ENCODE peak calls at places on chromosomes 12 and 14, in eight cellular contexts. P is left lung, S is cardiac fibroblast, B is tibial artery, L is A549, W is HFF-Myc, V is kidney, O is SK-N-SH. D is an unnamed sample.

GRCh38 chr12:6786416-6787094 is 2.8 kb upstream of the CD4 start:
- DNase-seq in P (no peak), S (no peak), B (no peak), L (no peak), W (no peak), V (no peak), O (no peak), D (no peak)

GRCh38 chr12:53096089-53096741 is 1.3 kb upstream of the IGFBP6 start:
- DNase-seq in P (peak), S (peak), B (peak), L (no peak), W (no peak), V (peak), O (no peak), D (peak)

GRCh38 chr12:27709932-27710591 is 570 bp upstream of the MRPS35 start:
- DNase-seq in P (no peak), S (peak), B (no peak), L (peak), W (peak), V (no peak), O (no peak), D (no peak)

GRCh38 chr12:67358686-67359374 is 89.7 kb downstream of the CAND1 start:
- DNase-seq in P (no peak), S (peak), B (no peak), L (no peak), W (no peak), V (no peak), O (no peak), D (no peak)

GRCh38 chr12:89234324-89235114 is 117.8 kb downstream of the DUSP6 start:
- DNase-seq in P (no peak), S (no peak), B (no peak), L (no peak), W (no peak), V (no peak), O (no peak), D (no peak)

GRCh38 chr12:9925746-9926393 is 6.3 kb downstream of the CLEC2A start:
- DNase-seq in P (no peak), S (peak), B (no peak), L (peak), W (no peak), V (no peak), O (peak), D (no peak)

GRCh38 chr12:64077922-64078321 is 144.2 kb downstream of the KICS2 start:
- DNase-seq in P (no peak), S (peak), B (no peak), L (peak), W (no peak), V (no peak), O (no peak), D (no peak)

GRCh38 chr14:102362084-102362483 is 606 bp downstream of the CINP start:
- DNase-seq in P (no peak), S (peak), B (no peak), L (no peak), W (no peak), V (no peak), O (peak), D (no peak)

GRCh38 chr12:6850796-6851152 is 312 bp downstream of the CDCA3 start:
- DNase-seq in P (no peak), S (no peak), B (no peak), L (no peak), W (no peak), V (peak), O (no peak), D (no peak)

GRCh38 chr12:104637616-104638015 is 180.9 kb downstream of the CHST11 start:
- DNase-seq in P (peak), S (no peak), B (no peak), L (no peak), W (no peak), V (no peak), O (no peak), D (no peak)

GRCh38 chr12:4036872-4037271 is 163.7 kb upstream of the PARP11 start:
- DNase-seq in P (no peak), S (no peak), B (no peak), L (peak), W (no peak), V (no peak), O (no peak), D (no peak)

GRCh38 chr12:57235012-57235727 is 5.7 kb downstream of the SHMT2 start:
- DNase-seq in P (no peak), S (peak), B (peak), L (no peak), W (no peak), V (peak), O (peak), D (peak)

GRCh38 chr12:76623929-76624328 is 64.4 kb upstream of the OSBPL8 start:
- DNase-seq in P (no peak), S (peak), B (no peak), L (no peak), W (peak), V (no peak), O (no peak), D (no peak)

GRCh38 chr12:47942327-47943230 is 20.8 kb upstream of the TMEM106C start:
- DNase-seq in P (no peak), S (no peak), B (no peak), L (no peak), W (no peak), V (peak), O (peak), D (no peak)

GRCh38 chr14:105528859-105529505 is 2.6 kb downstream of the TMEM121 start:
- DNase-seq in P (no peak), S (peak), B (no peak), L (no peak), W (no peak), V (peak), O (no peak), D (no peak)
- H3K4me3 ChIP-seq in P (peak), S (no peak), B (peak), L (peak), W (no peak), V (peak), O (no peak), D (peak)

DNA sequence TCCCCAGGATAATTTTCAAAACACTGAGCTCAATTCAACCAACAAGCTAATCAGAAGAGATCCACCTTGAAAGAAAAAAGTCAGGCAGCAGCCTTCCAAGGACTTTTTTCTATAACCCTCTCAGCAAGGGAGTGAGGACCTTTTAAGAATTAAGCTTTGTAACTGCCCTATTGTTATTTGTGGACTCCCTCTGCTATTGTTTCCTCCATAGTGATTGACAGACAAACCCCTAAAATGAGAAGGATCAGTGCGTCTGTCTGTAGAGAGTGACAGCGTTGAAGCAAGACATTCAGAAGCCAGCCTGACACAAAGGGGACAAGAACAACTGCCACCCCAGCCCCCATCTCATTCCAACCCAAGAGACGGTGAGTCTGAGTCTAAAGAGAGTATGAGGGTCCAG is 30.3 kb upstream of the BTG1 start:
- DNase-seq in P (no peak), S (no peak), B (no peak), L (no peak), W (no peak), V (no peak), O (no peak), D (no peak)
- TF ChIP-seq CTCF in P (no peak), S (no peak), B (no peak), L (no peak), W (no peak), V (no peak), O (no peak), D (no peak)

GRCh38 chr12:131991816-131992430 is 42.2 kb downstream of the EP400 start:
- DNase-seq in P (no peak), S (no peak), B (no peak), L (no peak), W (no peak), V (no peak), O (no peak), D (no peak)
- H3K4me3 ChIP-seq in P (no peak), S (no peak), B (no peak), L (no peak), W (no peak), V (no peak), O (no peak), D (no peak)

DNA sequence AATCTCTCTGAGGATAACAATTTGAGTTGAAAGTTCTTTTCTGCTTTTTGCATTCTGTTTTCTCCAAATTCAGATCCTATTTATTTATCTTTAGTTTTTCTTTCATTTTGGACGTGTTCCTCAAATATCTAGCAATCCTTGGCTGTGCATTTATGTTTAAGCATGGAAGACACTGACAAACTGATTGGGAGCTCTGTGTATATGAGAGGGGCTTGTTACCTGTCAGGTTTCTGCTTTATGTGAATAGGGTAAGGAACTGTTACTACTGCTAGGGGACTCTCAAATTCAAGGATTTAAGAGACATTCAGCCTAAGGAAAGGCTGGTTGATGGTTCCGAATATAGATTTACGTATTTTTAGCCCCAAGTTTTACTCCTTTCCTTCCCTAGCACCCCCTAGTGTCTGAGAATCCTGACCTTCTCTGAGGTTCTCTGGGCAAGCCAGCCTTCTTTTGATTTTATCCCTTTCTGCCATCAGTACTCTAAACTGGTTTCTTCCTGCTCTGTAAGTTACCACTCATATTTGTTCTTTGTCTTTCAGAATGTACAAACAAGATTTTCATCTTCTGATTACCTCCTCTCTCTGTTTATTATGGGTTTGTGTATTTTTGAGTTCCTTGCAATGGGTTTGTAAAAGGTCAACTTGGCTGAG is 30.5 kb downstream of the YLPM1 start:
- DNase-seq in P (no peak), S (peak), B (no peak), L (peak), W (no peak), V (no peak), O (no peak), D (no peak)
- TF ChIP-seq CTCF in P (no peak), S (peak), B (peak), L (peak), W (peak), V (no peak), O (peak), D (no peak)

GRCh38 chr12:19544351-19544750 is 105.1 kb downstream of the AEBP2 start:
- DNase-seq in P (no peak), S (no peak), B (no peak), L (no peak), W (no peak), V (no peak), O (no peak), D (no peak)

GRCh38 chr12:19550626-19551025 is 111.3 kb downstream of the AEBP2 start:
- DNase-seq in P (no peak), S (no peak), B (no peak), L (no peak), W (no peak), V (no peak), O (no peak), D (no peak)

GRCh38 chr12:19547258-19547657 is 108.0 kb downstream of the AEBP2 start:
- DNase-seq in P (no peak), S (peak), B (no peak), L (no peak), W (no peak), V (no peak), O (no peak), D (no peak)

GRCh38 chr12:19546027-19546426 is 106.7 kb downstream of the AEBP2 start:
- DNase-seq in P (no peak), S (peak), B (peak), L (no peak), W (no peak), V (no peak), O (no peak), D (no peak)

DNA sequence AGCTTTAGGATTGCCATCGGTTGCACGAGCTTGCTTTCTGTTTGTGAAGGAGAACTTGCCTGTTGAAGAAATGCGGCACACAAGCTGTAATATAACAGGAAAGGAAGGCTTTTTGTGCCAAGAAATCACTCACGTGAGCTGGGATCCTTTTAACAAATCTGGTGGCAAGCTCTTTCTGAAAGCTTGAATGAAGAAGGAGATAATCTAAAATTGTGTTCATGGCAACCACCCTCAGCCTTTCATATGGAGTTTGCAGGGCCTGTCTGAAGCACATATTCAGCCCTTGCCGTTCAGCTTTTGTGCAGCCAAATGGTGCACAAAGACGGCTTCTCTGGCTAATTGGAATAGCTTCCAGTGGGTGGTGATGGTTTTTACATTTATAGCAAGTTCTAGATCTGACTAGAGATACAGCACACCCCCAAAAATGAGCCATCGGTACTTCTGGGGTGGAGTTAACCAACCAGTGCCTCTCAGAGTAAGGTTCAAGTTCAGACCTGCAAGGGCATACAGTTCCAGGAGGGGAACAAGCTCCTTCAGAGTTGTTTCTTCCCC is 107.4 kb downstream of the AEBP2 start:
- DNase-seq in P (no peak), S (peak), B (peak), L (no peak), W (no peak), V (no peak), O (no peak), D (no peak)
- H3K4me3 ChIP-seq in P (no peak), S (no peak), B (peak), L (no peak), W (no peak), V (peak), O (no peak), D (peak)

DNA sequence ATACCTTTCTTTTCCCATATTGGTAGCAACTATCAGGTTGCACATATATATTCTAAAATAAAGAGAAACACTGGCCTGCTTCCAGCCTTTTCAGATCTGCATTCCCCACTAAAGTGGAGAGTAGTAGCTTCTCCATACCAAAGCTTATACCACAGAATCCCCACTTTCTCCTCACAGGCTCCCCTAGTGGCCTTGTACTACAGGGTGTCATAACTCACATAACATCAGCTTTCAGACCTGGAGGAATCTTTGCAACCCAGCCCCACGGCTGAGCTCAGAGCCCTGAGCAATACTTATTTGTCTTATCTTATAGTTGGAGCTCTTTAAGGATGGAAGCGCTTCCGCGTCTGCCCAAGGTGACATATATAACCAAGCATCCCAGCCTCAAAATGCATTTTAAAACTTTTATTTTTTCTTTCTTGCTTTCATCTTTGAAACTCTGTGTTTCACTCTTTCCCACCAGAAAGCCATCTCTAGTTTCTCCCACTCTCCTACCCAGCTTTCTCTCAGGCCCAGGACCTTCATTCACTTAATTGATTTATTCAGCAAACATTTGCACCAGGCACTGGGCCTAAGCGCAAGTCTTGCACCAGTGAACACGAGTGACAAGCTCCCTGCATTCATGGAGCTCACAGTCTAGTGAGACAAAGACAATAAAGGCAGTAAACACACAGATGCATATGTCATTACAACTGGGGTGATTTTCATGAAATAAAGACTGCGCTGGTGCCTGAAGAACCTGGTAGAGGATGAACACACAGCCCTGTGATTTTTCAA is 254.7 kb downstream of the IPO8 start:
- DNase-seq in P (no peak), S (peak), B (no peak), L (peak), W (no peak), V (no peak), O (peak), D (no peak)
- TF ChIP-seq CTCF in P (no peak), S (peak), B (no peak), L (no peak), W (peak), V (no peak), O (peak), D (no peak)

D was measured in coronary artery.